ENCODE peak calls at places on chromosomes 3 and 15, in nine cellular contexts. E is NCI-H1436; X is CD8-positive, alpha-beta memory T cell; B is neural progenitor cell; U is right cardiac atrium; Y is germinal center; T is activated T-cell treated with anti-CD3 and anti-CD28 coated beads for 1 hour; V is adrenal gland; D is GM18507. Z is an unnamed sample.
A peak's percentile ranks its signal among the peaks of the same experiment; 100 is the strongest.

GRCh38 chr15:65580287-65580686 is 30.6 kb downstream of the INTS14 start:
- DNase-seq in E (no peak), X (no peak), B (peak; percentile 13), U (no peak), Y (no peak), T (no peak), V (no peak), D (no peak), Z (no peak)

GRCh38 chr3:169999433-169999832 is 32.8 kb downstream of the SEC62 start:
- DNase-seq in E (no peak), X (no peak), B (no peak), U (no peak), Y (no peak), T (no peak), V (no peak), D (no peak), Z (no peak)

GRCh38 chr3:9870978-9871377 is 9.1 kb downstream of the CIDEC start:
- DNase-seq in E (no peak), X (no peak), B (no peak), U (no peak), Y (no peak), T (no peak), V (no peak), D (no peak), Z (no peak)

GRCh38 chr15:53834214-53834613 is 74.8 kb upstream of the WDR72 start:
- DNase-seq in E (no peak), X (no peak), B (no peak), U (no peak), Y (no peak), T (no peak), V (no peak), D (no peak), Z (no peak)

GRCh38 chr15:48003447-48003846 is 117.3 kb upstream of the SLC24A5 start:
- DNase-seq in E (no peak), X (no peak), B (no peak), U (no peak), Y (no peak), T (no peak), V (no peak), D (no peak), Z (no peak)

GRCh38 chr3:37016903-37017302 is 23.6 kb downstream of the MLH1 start:
- DNase-seq in E (no peak), X (no peak), B (no peak), U (no peak), Y (no peak), T (no peak), V (no peak), D (no peak), Z (no peak)

GRCh38 chr3:121883507-121883906 is 10.7 kb upstream of the SLC15A2 start:
- DNase-seq in E (peak; percentile 21), X (no peak), B (peak; percentile 49), U (no peak), Y (peak; percentile 8), T (no peak), V (no peak), D (no peak), Z (peak; percentile 23)

GRCh38 chr3:173747427-173747826 is 349.9 kb downstream of the NLGN1 start:
- DNase-seq in E (no peak), X (no peak), B (no peak), U (no peak), Y (no peak), T (no peak), V (no peak), D (no peak), Z (no peak)

GRCh38 chr3:54138937-54139547 is 16.7 kb downstream of the CACNA2D3 start:
- DNase-seq in E (no peak), X (no peak), B (peak; percentile 24), U (peak; percentile 61), Y (no peak), T (no peak), V (no peak), D (no peak), Z (peak; percentile 47)

GRCh38 chr3:73383470-73384049 is 241.2 kb downstream of the PDZRN3 start:
- DNase-seq in E (no peak), X (no peak), B (no peak), U (peak; percentile 46), Y (no peak), T (no peak), V (no peak), D (no peak), Z (no peak)

Z was measured in left kidney.